ENCODE peak calls at places on chromosomes 5 and 9, in eight cellular contexts. X, Z, R, S, Q, N, D and G are unnamed samples.

GRCh38 chr5:132226516-132227234 is 978 bp downstream of the P4HA2 start:
- DNase-seq in X (no peak), Z (no peak), R (no peak), S (peak; percentile 26), Q (peak; percentile 25), N (no peak), D (no peak), G (no peak)

GRCh38 chr5:71960196-71960595 is 147.1 kb upstream of the MAP1B start:
- DNase-seq in X (no peak), Z (no peak), R (no peak), S (no peak), Q (no peak), N (no peak), D (no peak), G (no peak)

GRCh38 chr9:123217148-123217585 is 51.2 kb downstream of the STRBP start:
- DNase-seq in X (no peak), Z (no peak), R (no peak), S (no peak), Q (peak; percentile 1), N (no peak), D (no peak), G (no peak)

GRCh38 chr9:108182950-108183381 is 672.8 kb downstream of the ACTL7B start:
- DNase-seq in X (no peak), Z (no peak), R (no peak), S (peak; percentile 78), Q (peak; percentile 55), N (peak; percentile 46), D (no peak), G (no peak)

GRCh38 chr5:10505517-10506095 is 58.3 kb upstream of the ANKRD33B start:
- DNase-seq in X (no peak), Z (no peak), R (no peak), S (no peak), Q (no peak), N (no peak), D (no peak), G (no peak)

GRCh38 chr5:85769347-85769746 is 848.4 kb upstream of the COX7C start:
- DNase-seq in X (no peak), Z (no peak), R (no peak), S (no peak), Q (no peak), N (no peak), D (no peak), G (no peak)

GRCh38 chr5:53434566-53434965 is 45.9 kb upstream of the FST start:
- DNase-seq in X (no peak), Z (no peak), R (no peak), S (no peak), Q (peak; percentile 40), N (no peak), D (no peak), G (no peak)

GRCh38 chr5:178421128-178421527 is 169.1 kb downstream of the COL23A1 start:
- DNase-seq in X (no peak), Z (no peak), R (no peak), S (no peak), Q (no peak), N (no peak), D (no peak), G (no peak)

GRCh38 chr9:76560481-76560891 is 101.5 kb downstream of the GCNT1 start:
- DNase-seq in X (no peak), Z (no peak), R (no peak), S (no peak), Q (peak; percentile 75), N (peak; percentile 56), D (no peak), G (no peak)

GRCh38 chr9:137029058-137029922 is 1.3 kb upstream of the ABCA2 start:
- DNase-seq in X (peak; percentile 68), Z (peak; percentile 60), R (peak; percentile 84), S (peak; percentile 84), Q (peak; percentile 36), N (no peak), D (peak; percentile 67), G (peak; percentile 75)

GRCh38 chr9:98523231-98523901 is 185.4 kb downstream of the GABBR2 start:
- DNase-seq in X (no peak), Z (no peak), R (no peak), S (peak; percentile 46), Q (peak; percentile 62), N (no peak), D (no peak), G (peak; percentile 25)

GRCh38 chr5:172860520-172861443 is 26.7 kb downstream of the ERGIC1 start:
- DNase-seq in X (peak; percentile 55), Z (no peak), R (no peak), S (peak; percentile 84), Q (peak; percentile 32), N (peak; percentile 78), D (no peak), G (no peak)

GRCh38 chr9:77588319-77588937 is 59.7 kb downstream of the GNA14 start:
- DNase-seq in X (no peak), Z (no peak), R (no peak), S (peak; percentile 85), Q (peak; percentile 89), N (peak; percentile 80), D (no peak), G (no peak)

GRCh38 chr9:130191749-130192120 is 19.5 kb downstream of the NCS1 start:
- DNase-seq in X (no peak), Z (no peak), R (no peak), S (no peak), Q (no peak), N (no peak), D (no peak), G (no peak)

GRCh38 chr9:137057545-137057944 is 3.7 kb upstream of the ENTPD2 start:
- DNase-seq in X (no peak), Z (no peak), R (no peak), S (no peak), Q (no peak), N (no peak), D (peak; percentile 75), G (no peak)

GRCh38 chr9:131942076-131942720 is 137.5 kb downstream of the MED27 start:
- DNase-seq in X (no peak), Z (no peak), R (no peak), S (no peak), Q (peak; percentile 36), N (peak; percentile 3), D (no peak), G (no peak)

GRCh38 chr9:3517377-3518048 is 8.3 kb downstream of the RFX3 start:
- DNase-seq in X (no peak), Z (no peak), R (no peak), S (no peak), Q (no peak), N (no peak), D (no peak), G (no peak)

GRCh38 chr9:33186457-33187168 is 19.5 kb upstream of the B4GALT1 start:
- DNase-seq in X (no peak), Z (no peak), R (no peak), S (no peak), Q (peak; percentile 67), N (no peak), D (no peak), G (no peak)

GRCh38 chr5:10202089-10202753 is 47.5 kb downstream of the ATPSCKMT start:
- DNase-seq in X (no peak), Z (no peak), R (no peak), S (no peak), Q (no peak), N (no peak), D (no peak), G (no peak)

GRCh38 chr5:79055017-79055416 is 14.5 kb downstream of the DMGDH start:
- DNase-seq in X (no peak), Z (no peak), R (no peak), S (no peak), Q (no peak), N (no peak), D (no peak), G (no peak)

GRCh38 chr9:131303702-131304101 is 14.2 kb downstream of the PLPP7 start:
- DNase-seq in X (no peak), Z (no peak), R (no peak), S (no peak), Q (no peak), N (no peak), D (no peak), G (no peak)

GRCh38 chr5:107982703-107983425 is 312.1 kb upstream of the EFNA5 start:
- DNase-seq in X (no peak), Z (no peak), R (no peak), S (no peak), Q (no peak), N (no peak), D (peak; percentile 49), G (no peak)

GRCh38 chr5:142826741-142827492 is 56.7 kb downstream of the ARHGAP26 start:
- DNase-seq in X (no peak), Z (peak; percentile 12), R (peak; percentile 68), S (peak; percentile 39), Q (peak; percentile 75), N (peak; percentile 23), D (no peak), G (no peak)

GRCh38 chr5:14108170-14108996 is 34.8 kb upstream of the TRIO start:
- DNase-seq in X (peak; percentile 24), Z (peak; percentile 2), R (peak; percentile 45), S (peak; percentile 71), Q (peak; percentile 91), N (peak; percentile 40), D (peak; percentile 37), G (peak; percentile 67)

GRCh38 chr5:32044904-32045303 is 129.2 kb downstream of the GOLPH3 start:
- DNase-seq in X (no peak), Z (no peak), R (no peak), S (peak; percentile 37), Q (peak; percentile 42), N (peak; percentile 39), D (no peak), G (no peak)

GRCh38 chr9:115850548-115851304 is 302.9 kb upstream of the PAPPA start:
- DNase-seq in X (no peak), Z (no peak), R (no peak), S (peak; percentile 53), Q (peak; percentile 84), N (peak; percentile 58), D (no peak), G (no peak)

GRCh38 chr5:111113678-111114077 is 21.5 kb downstream of the WDR36 start:
- DNase-seq in X (no peak), Z (no peak), R (no peak), S (no peak), Q (no peak), N (no peak), D (no peak), G (no peak)

GRCh38 chr5:147177125-147177840 is 57.5 kb upstream of the STK32A start:
- DNase-seq in X (no peak), Z (no peak), R (no peak), S (peak; percentile 59), Q (peak; percentile 50), N (no peak), D (no peak), G (no peak)

GRCh38 chr5:82396396-82396795 is 118.2 kb upstream of the RPS23 start:
- DNase-seq in X (no peak), Z (no peak), R (no peak), S (no peak), Q (peak; percentile 52), N (no peak), D (no peak), G (no peak)

GRCh38 chr9:127525426-127526188 is 74.3 kb downstream of the LRSAM1 start:
- DNase-seq in X (no peak), Z (no peak), R (peak; percentile 55), S (peak; percentile 46), Q (peak; percentile 58), N (no peak), D (no peak), G (peak; percentile 46)

GRCh38 chr9:112084907-112085306 is 90.2 kb downstream of the SUSD1 start:
- DNase-seq in X (no peak), Z (no peak), R (no peak), S (no peak), Q (no peak), N (no peak), D (no peak), G (no peak)

GRCh38 chr5:135235551-135236100 is 163.4 kb downstream of the MACROH2A1 start:
- DNase-seq in X (no peak), Z (no peak), R (no peak), S (no peak), Q (no peak), N (no peak), D (no peak), G (no peak)

GRCh38 chr5:23742701-23743100 is 235.3 kb downstream of the PRDM9 start:
- DNase-seq in X (no peak), Z (no peak), R (no peak), S (no peak), Q (no peak), N (no peak), D (no peak), G (peak; percentile 43)

GRCh38 chr5:1086871-1087270 is 25.0 kb downstream of the SLC12A7 start:
- DNase-seq in X (no peak), Z (no peak), R (no peak), S (no peak), Q (no peak), N (no peak), D (no peak), G (no peak)